ENCODE peak calls at places on chromosomes 6 and 20, in eight cellular contexts. E is AG08396; Z is H54; F is NAMALWA; W is HT1080; X is HL-60; H is GDM1; I is stimulated activated CD8-positive, alpha-beta memory T cell treated with anti-CD3 and anti-CD28 coated beads, Interleukin-2, amount 100 ng/mL, for 48 hours. S is an unnamed sample.

GRCh38 chr20:62136283-62137091 is 6.7 kb downstream of the PSMA7 start:
- DNase-seq in E (peak), Z (no peak), F (peak), W (peak), X (no peak), H (peak), I (no peak), S (peak)

GRCh38 chr6:122530440-122531046 is 58.9 kb upstream of the SERINC1 start:
- DNase-seq in E (peak), Z (peak), F (peak), W (peak), X (peak), H (peak), I (peak), S (peak)

GRCh38 chr20:58989196-58989595 is 8.1 kb downstream of the NELFCD start:
- DNase-seq in E (no peak), Z (no peak), F (no peak), W (no peak), X (no peak), H (no peak), I (no peak), S (no peak)

GRCh38 chr6:132750455-132751248 is 7.1 kb downstream of the VNN2 start:
- DNase-seq in E (no peak), Z (no peak), F (peak), W (no peak), X (no peak), H (no peak), I (no peak), S (no peak)

GRCh38 chr6:3119040-3119723 is 671 bp downstream of the BPHL start:
- DNase-seq in E (peak), Z (peak), F (peak), W (peak), X (no peak), H (no peak), I (no peak), S (no peak)

GRCh38 chr6:122258843-122259242 is 140.6 kb upstream of the HSF2 start:
- DNase-seq in E (no peak), Z (no peak), F (no peak), W (no peak), X (no peak), H (no peak), I (no peak), S (no peak)

GRCh38 chr6:160442151-160442550 is 94.0 kb downstream of the SLC22A3 start:
- DNase-seq in E (no peak), Z (no peak), F (no peak), W (no peak), X (no peak), H (no peak), I (no peak), S (no peak)

GRCh38 chr6:149127212-149127611 is 190.3 kb upstream of the TAB2 start:
- DNase-seq in E (no peak), Z (no peak), F (no peak), W (peak), X (no peak), H (no peak), I (no peak), S (no peak)

GRCh38 chr6:41901882-41902519 is 6.8 kb upstream of the USP49 start:
- DNase-seq in E (peak), Z (no peak), F (peak), W (peak), X (no peak), H (peak), I (peak), S (no peak)